ENCODE peak calls at places on chromosomes 16 and 17, in eight cellular contexts. One of them, this sample, is unnamed.

GRCh38 chr17:64418506-64419339 is 28.1 kb upstream of the PECAM1 start:
- DNase-seq in effector memory CD4-positive, alpha-beta T cell: no peak
- DNase-seq in NT2/D1: no peak
- DNase-seq in endodermal cell: no peak
- DNase-seq in cardiac muscle cell: peak; percentile 66
- DNase-seq in aorta: no peak
- DNase-seq in heart right ventricle: no peak
- DNase-seq in body of pancreas: peak; percentile 31
- DNase-seq in this sample: no peak

GRCh38 chr16:2026461-2027023 is at the start of gene NHERF2:
- DNase-seq in effector memory CD4-positive, alpha-beta T cell: no peak
- DNase-seq in NT2/D1: no peak
- DNase-seq in endodermal cell: peak; percentile 78
- DNase-seq in cardiac muscle cell: peak; percentile 61
- DNase-seq in aorta: no peak
- DNase-seq in heart right ventricle: peak; percentile 65
- DNase-seq in body of pancreas: no peak
- DNase-seq in this sample: no peak

GRCh38 chr17:4598776-4599504 is 14.6 kb downstream of the SMTNL2 start:
- DNase-seq in effector memory CD4-positive, alpha-beta T cell: no peak
- DNase-seq in NT2/D1: no peak
- DNase-seq in endodermal cell: peak; percentile 53
- DNase-seq in cardiac muscle cell: peak; percentile 41
- DNase-seq in aorta: peak; percentile 71
- DNase-seq in heart right ventricle: peak; percentile 69
- DNase-seq in body of pancreas: peak; percentile 52
- DNase-seq in this sample: no peak

GRCh38 chr17:16507918-16508533 is 16.0 kb upstream of the LRRC75A start:
- DNase-seq in effector memory CD4-positive, alpha-beta T cell: no peak
- DNase-seq in NT2/D1: no peak
- DNase-seq in endodermal cell: no peak
- DNase-seq in cardiac muscle cell: no peak
- DNase-seq in aorta: no peak
- DNase-seq in heart right ventricle: no peak
- DNase-seq in body of pancreas: no peak
- DNase-seq in this sample: no peak

GRCh38 chr16:65740716-65741115 is 618.9 kb upstream of the CDH11 start:
- DNase-seq in effector memory CD4-positive, alpha-beta T cell: no peak
- DNase-seq in NT2/D1: no peak
- DNase-seq in endodermal cell: no peak
- DNase-seq in cardiac muscle cell: no peak
- DNase-seq in aorta: no peak
- DNase-seq in heart right ventricle: no peak
- DNase-seq in body of pancreas: no peak
- DNase-seq in this sample: no peak

GRCh38 chr16:49315602-49316001 is 34.0 kb upstream of the CBLN1 start:
- DNase-seq in effector memory CD4-positive, alpha-beta T cell: no peak
- DNase-seq in NT2/D1: no peak
- DNase-seq in endodermal cell: no peak
- DNase-seq in cardiac muscle cell: no peak
- DNase-seq in aorta: no peak
- DNase-seq in heart right ventricle: no peak
- DNase-seq in body of pancreas: no peak
- DNase-seq in this sample: no peak

GRCh38 chr16:57469917-57470470 is 7.5 kb downstream of the POLR2C start:
- DNase-seq in effector memory CD4-positive, alpha-beta T cell: no peak
- DNase-seq in NT2/D1: no peak
- DNase-seq in endodermal cell: no peak
- DNase-seq in cardiac muscle cell: peak; percentile 20
- DNase-seq in aorta: peak; percentile 25
- DNase-seq in heart right ventricle: no peak
- DNase-seq in body of pancreas: no peak
- DNase-seq in this sample: no peak

GRCh38 chr16:12901204-12901596 is 198 bp upstream of the SHISA9 start:
- DNase-seq in effector memory CD4-positive, alpha-beta T cell: no peak
- DNase-seq in NT2/D1: peak; percentile 75
- DNase-seq in endodermal cell: peak; percentile 93
- DNase-seq in cardiac muscle cell: peak; percentile 51
- DNase-seq in aorta: no peak
- DNase-seq in heart right ventricle: no peak
- DNase-seq in body of pancreas: no peak
- DNase-seq in this sample: no peak

GRCh38 chr17:45906927-45907622 is 12.7 kb downstream of the MAPT start:
- DNase-seq in effector memory CD4-positive, alpha-beta T cell: no peak
- DNase-seq in NT2/D1: no peak
- DNase-seq in endodermal cell: no peak
- DNase-seq in cardiac muscle cell: no peak
- DNase-seq in aorta: no peak
- DNase-seq in heart right ventricle: no peak
- DNase-seq in body of pancreas: no peak
- DNase-seq in this sample: no peak

GRCh38 chr17:46020023-46020735 is 21.1 kb downstream of the STH start:
- DNase-seq in effector memory CD4-positive, alpha-beta T cell: peak; percentile 29
- DNase-seq in NT2/D1: no peak
- DNase-seq in endodermal cell: no peak
- DNase-seq in cardiac muscle cell: no peak
- DNase-seq in aorta: no peak
- DNase-seq in heart right ventricle: no peak
- DNase-seq in body of pancreas: no peak
- DNase-seq in this sample: no peak

GRCh38 chr17:14545156-14545906 is 244.4 kb downstream of the HS3ST3B1 start:
- DNase-seq in effector memory CD4-positive, alpha-beta T cell: no peak
- DNase-seq in NT2/D1: no peak
- DNase-seq in endodermal cell: peak; percentile 58
- DNase-seq in cardiac muscle cell: no peak
- DNase-seq in aorta: no peak
- DNase-seq in heart right ventricle: no peak
- DNase-seq in body of pancreas: peak; percentile 13
- DNase-seq in this sample: no peak

GRCh38 chr17:72413077-72414031 is 292.5 kb downstream of the SOX9 start:
- DNase-seq in effector memory CD4-positive, alpha-beta T cell: no peak
- DNase-seq in NT2/D1: no peak
- DNase-seq in endodermal cell: no peak
- DNase-seq in cardiac muscle cell: no peak
- DNase-seq in aorta: no peak
- DNase-seq in heart right ventricle: no peak
- DNase-seq in body of pancreas: no peak
- DNase-seq in this sample: no peak

GRCh38 chr17:6940186-6940649 is 55.6 kb upstream of the ALOX12 start:
- DNase-seq in effector memory CD4-positive, alpha-beta T cell: no peak
- DNase-seq in NT2/D1: no peak
- DNase-seq in endodermal cell: no peak
- DNase-seq in cardiac muscle cell: no peak
- DNase-seq in aorta: no peak
- DNase-seq in heart right ventricle: no peak
- DNase-seq in body of pancreas: no peak
- DNase-seq in this sample: no peak

GRCh38 chr16:78365376-78365775 is 265.9 kb downstream of the WWOX start:
- DNase-seq in effector memory CD4-positive, alpha-beta T cell: no peak
- DNase-seq in NT2/D1: no peak
- DNase-seq in endodermal cell: no peak
- DNase-seq in cardiac muscle cell: no peak
- DNase-seq in aorta: no peak
- DNase-seq in heart right ventricle: no peak
- DNase-seq in body of pancreas: no peak
- DNase-seq in this sample: no peak

GRCh38 chr16:9092963-9093477 is 1.6 kb downstream of the HAPSTR1 start:
- DNase-seq in effector memory CD4-positive, alpha-beta T cell: peak; percentile 11
- DNase-seq in NT2/D1: no peak
- DNase-seq in endodermal cell: peak; percentile 72
- DNase-seq in cardiac muscle cell: peak; percentile 63
- DNase-seq in aorta: no peak
- DNase-seq in heart right ventricle: peak; percentile 30
- DNase-seq in body of pancreas: peak; percentile 73
- DNase-seq in this sample: no peak

GRCh38 chr17:19331134-19331533 is 31.4 kb downstream of the B9D1 start:
- DNase-seq in effector memory CD4-positive, alpha-beta T cell: no peak
- DNase-seq in NT2/D1: no peak
- DNase-seq in endodermal cell: no peak
- DNase-seq in cardiac muscle cell: no peak
- DNase-seq in aorta: no peak
- DNase-seq in heart right ventricle: no peak
- DNase-seq in body of pancreas: no peak
- DNase-seq in this sample: no peak

GRCh38 chr16:50776042-50776441 is 34.2 kb downstream of the CYLD start:
- DNase-seq in effector memory CD4-positive, alpha-beta T cell: no peak
- DNase-seq in NT2/D1: no peak
- DNase-seq in endodermal cell: no peak
- DNase-seq in cardiac muscle cell: no peak
- DNase-seq in aorta: no peak
- DNase-seq in heart right ventricle: no peak
- DNase-seq in body of pancreas: no peak
- DNase-seq in this sample: no peak

GRCh38 chr16:18984425-18985005 is 781 bp downstream of the TMC7 start:
- DNase-seq in effector memory CD4-positive, alpha-beta T cell: no peak
- DNase-seq in NT2/D1: no peak
- DNase-seq in endodermal cell: no peak
- DNase-seq in cardiac muscle cell: no peak
- DNase-seq in aorta: no peak
- DNase-seq in heart right ventricle: no peak
- DNase-seq in body of pancreas: no peak
- DNase-seq in this sample: no peak

GRCh38 chr17:46878055-46878454 is 26.7 kb downstream of the WNT9B start:
- DNase-seq in effector memory CD4-positive, alpha-beta T cell: no peak
- DNase-seq in NT2/D1: no peak
- DNase-seq in endodermal cell: peak; percentile 46
- DNase-seq in cardiac muscle cell: no peak
- DNase-seq in aorta: no peak
- DNase-seq in heart right ventricle: peak; percentile 41
- DNase-seq in body of pancreas: peak; percentile 52
- DNase-seq in this sample: no peak

GRCh38 chr16:85918436-85918835 is 19.5 kb downstream of the IRF8 start:
- DNase-seq in effector memory CD4-positive, alpha-beta T cell: no peak
- DNase-seq in NT2/D1: no peak
- DNase-seq in endodermal cell: no peak
- DNase-seq in cardiac muscle cell: no peak
- DNase-seq in aorta: peak; percentile 61
- DNase-seq in heart right ventricle: no peak
- DNase-seq in body of pancreas: no peak
- DNase-seq in this sample: no peak
- H3K4me1 ChIP-seq in effector memory CD4-positive, alpha-beta T cell: no peaks in the 10 kb centered on the region
- H3K4me1 ChIP-seq in NT2/D1: peaks cover 22% of the 10 kb centered on the region
- H3K4me1 ChIP-seq in endodermal cell: no peaks in the 10 kb centered on the region
- H3K4me1 ChIP-seq in cardiac muscle cell: peaks cover 7% of the 10 kb centered on the region
- H3K4me1 ChIP-seq in aorta: no peaks in the 10 kb centered on the region
- H3K4me1 ChIP-seq in heart right ventricle: peaks cover 5% of the 10 kb centered on the region
- H3K4me1 ChIP-seq in body of pancreas: peaks cover 13% of the 10 kb centered on the region
- H3K4me1 ChIP-seq in this sample: no peaks in the 10 kb centered on the region

GRCh38 chr17:494601-495195 is 142.1 kb upstream of the RPH3AL start:
- DNase-seq in effector memory CD4-positive, alpha-beta T cell: no peak
- DNase-seq in NT2/D1: no peak
- DNase-seq in endodermal cell: no peak
- DNase-seq in cardiac muscle cell: no peak
- DNase-seq in aorta: peak; percentile 71
- DNase-seq in heart right ventricle: no peak
- DNase-seq in body of pancreas: no peak
- DNase-seq in this sample: no peak

GRCh38 chr17:493666-494065 is 141.1 kb upstream of the RPH3AL start:
- DNase-seq in effector memory CD4-positive, alpha-beta T cell: no peak
- DNase-seq in NT2/D1: no peak
- DNase-seq in endodermal cell: no peak
- DNase-seq in cardiac muscle cell: no peak
- DNase-seq in aorta: peak; percentile 53
- DNase-seq in heart right ventricle: no peak
- DNase-seq in body of pancreas: no peak
- DNase-seq in this sample: no peak

GRCh38 chr17:499836-500543 is 147.4 kb upstream of the RPH3AL start:
- DNase-seq in effector memory CD4-positive, alpha-beta T cell: no peak
- DNase-seq in NT2/D1: no peak
- DNase-seq in endodermal cell: no peak
- DNase-seq in cardiac muscle cell: no peak
- DNase-seq in aorta: peak; percentile 23
- DNase-seq in heart right ventricle: no peak
- DNase-seq in body of pancreas: peak; percentile 40
- DNase-seq in this sample: no peak

GRCh38 chr17:497587-498034 is 145.0 kb upstream of the RPH3AL start:
- DNase-seq in effector memory CD4-positive, alpha-beta T cell: no peak
- DNase-seq in NT2/D1: no peak
- DNase-seq in endodermal cell: no peak
- DNase-seq in cardiac muscle cell: no peak
- DNase-seq in aorta: peak; percentile 15
- DNase-seq in heart right ventricle: no peak
- DNase-seq in body of pancreas: no peak
- DNase-seq in this sample: no peak

DNA sequence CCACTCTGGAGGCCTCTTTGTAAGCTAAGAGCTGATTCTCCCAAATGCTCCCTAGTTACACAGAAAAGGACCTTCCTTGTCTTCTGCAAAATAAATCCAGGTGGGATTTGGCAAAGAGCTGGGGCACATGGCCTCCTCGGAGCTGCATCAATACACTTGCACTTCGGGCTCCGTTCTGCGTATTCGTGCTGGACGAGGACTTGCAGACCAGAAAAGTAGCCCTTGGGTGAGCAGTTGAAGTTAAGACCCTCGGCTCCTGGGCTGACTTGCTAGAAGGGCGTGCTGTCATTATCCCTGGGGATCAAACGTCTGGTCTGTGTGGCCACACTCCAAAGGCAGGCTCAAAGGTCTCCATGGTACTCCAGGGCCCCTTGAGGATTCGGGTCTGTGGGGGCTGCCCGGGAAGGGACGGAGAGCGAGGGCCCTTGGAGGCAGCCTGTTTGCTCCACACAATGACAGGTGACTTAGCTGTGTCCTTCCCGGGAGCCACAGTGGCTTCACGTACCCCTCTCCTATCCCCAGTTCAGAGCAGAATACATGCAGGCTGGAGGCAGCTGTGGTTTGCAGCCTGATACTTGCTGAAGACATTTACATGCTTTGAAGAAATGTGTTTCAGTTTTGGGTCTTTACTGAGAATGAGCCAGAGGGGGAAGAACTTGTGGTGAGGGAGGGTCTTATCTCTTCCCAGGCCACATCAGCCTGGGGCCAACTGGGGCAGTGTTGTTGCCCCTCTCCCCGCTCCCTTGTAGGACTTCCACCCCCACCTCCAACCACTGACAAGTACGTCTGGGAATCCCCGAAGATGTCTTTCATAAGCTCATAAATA is 144.4 kb upstream of the RPH3AL start:
- DNase-seq in effector memory CD4-positive, alpha-beta T cell: no peak
- DNase-seq in NT2/D1: no peak
- DNase-seq in endodermal cell: no peak
- DNase-seq in cardiac muscle cell: no peak
- DNase-seq in aorta: peak; percentile 20
- DNase-seq in heart right ventricle: no peak
- DNase-seq in body of pancreas: no peak
- DNase-seq in this sample: no peak
- H3K4me1 ChIP-seq in effector memory CD4-positive, alpha-beta T cell: no peaks in the 10 kb centered on the region
- H3K4me1 ChIP-seq in NT2/D1: no peaks in the 10 kb centered on the region
- H3K4me1 ChIP-seq in endodermal cell: no peaks in the 10 kb centered on the region
- H3K4me1 ChIP-seq in cardiac muscle cell: no peaks in the 10 kb centered on the region
- H3K4me1 ChIP-seq in aorta: no peaks in the 10 kb centered on the region
- H3K4me1 ChIP-seq in heart right ventricle: no peaks in the 10 kb centered on the region
- H3K4me1 ChIP-seq in body of pancreas: no peaks in the 10 kb centered on the region
- H3K4me1 ChIP-seq in this sample: no peaks in the 10 kb centered on the region

GRCh38 chr16:11034481-11034931 is 90.1 kb downstream of the CLEC16A start:
- DNase-seq in effector memory CD4-positive, alpha-beta T cell: no peak
- DNase-seq in NT2/D1: no peak
- DNase-seq in endodermal cell: no peak
- DNase-seq in cardiac muscle cell: peak; percentile 55
- DNase-seq in aorta: no peak
- DNase-seq in heart right ventricle: no peak
- DNase-seq in body of pancreas: no peak
- DNase-seq in this sample: no peak
- H3K4me1 ChIP-seq in effector memory CD4-positive, alpha-beta T cell: no peaks in the 10 kb centered on the region
- H3K4me1 ChIP-seq in NT2/D1: no peaks in the 10 kb centered on the region
- H3K4me1 ChIP-seq in endodermal cell: peaks cover 15% of the 10 kb centered on the region
- H3K4me1 ChIP-seq in cardiac muscle cell: peaks cover 37% of the 10 kb centered on the region
- H3K4me1 ChIP-seq in aorta: peaks cover 4% of the 10 kb centered on the region
- H3K4me1 ChIP-seq in heart right ventricle: peaks cover 6% of the 10 kb centered on the region
- H3K4me1 ChIP-seq in body of pancreas: no peaks in the 10 kb centered on the region
- H3K4me1 ChIP-seq in this sample: peaks cover 34% of the 10 kb centered on the region

GRCh38 chr16:69566437-69567030 is 768 bp downstream of the NFAT5 start:
- DNase-seq in effector memory CD4-positive, alpha-beta T cell: peak; percentile 23
- DNase-seq in NT2/D1: no peak
- DNase-seq in endodermal cell: peak; percentile 78
- DNase-seq in cardiac muscle cell: peak; percentile 66
- DNase-seq in aorta: peak; percentile 89
- DNase-seq in heart right ventricle: peak; percentile 58
- DNase-seq in body of pancreas: peak; percentile 57
- DNase-seq in this sample: no peak
- H3K4me1 ChIP-seq in effector memory CD4-positive, alpha-beta T cell: peaks cover 25% of the 10 kb centered on the region
- H3K4me1 ChIP-seq in NT2/D1: no peaks in the 10 kb centered on the region
- H3K4me1 ChIP-seq in endodermal cell: peaks cover 8% of the 10 kb centered on the region
- H3K4me1 ChIP-seq in cardiac muscle cell: peaks cover 28% of the 10 kb centered on the region
- H3K4me1 ChIP-seq in aorta: no peaks in the 10 kb centered on the region
- H3K4me1 ChIP-seq in heart right ventricle: peaks cover 2% of the 10 kb centered on the region
- H3K4me1 ChIP-seq in body of pancreas: peaks cover 38% of the 10 kb centered on the region
- H3K4me1 ChIP-seq in this sample: peaks cover 15% of the 10 kb centered on the region